ENCODE peak calls at places on chromosomes 12 and 14, in six cellular contexts. One of them, this sample, is unnamed.
A peak's percentile ranks its signal among the peaks of the same experiment; 100 is the strongest.

GRCh38 chr12:115049617-115050016 is 365.6 kb upstream of the TBX3 start:
- DNase-seq in AG10803: no peak
- DNase-seq in fibroblast of the aortic adventitia: peak; percentile 31
- DNase-seq in left lung: no peak
- DNase-seq in AG04450: no peak
- DNase-seq in tibial artery: no peak
- DNase-seq in this sample: peak; percentile 32

GRCh38 chr14:77681196-77682157 is 26.3 kb downstream of the ALKBH1 start:
- DNase-seq in AG10803: peak; percentile 37
- DNase-seq in fibroblast of the aortic adventitia: peak; percentile 13
- DNase-seq in left lung: no peak
- DNase-seq in AG04450: no peak
- DNase-seq in tibial artery: no peak
- DNase-seq in this sample: peak; percentile 35

GRCh38 chr14:95263527-95264231 is 56.0 kb downstream of the CLMN start:
- DNase-seq in AG10803: no peak
- DNase-seq in fibroblast of the aortic adventitia: no peak
- DNase-seq in left lung: no peak
- DNase-seq in AG04450: no peak
- DNase-seq in tibial artery: no peak
- DNase-seq in this sample: no peak

GRCh38 chr14:67934087-67934486 is 114.5 kb downstream of the RAD51B start:
- DNase-seq in AG10803: peak; percentile 85
- DNase-seq in fibroblast of the aortic adventitia: peak; percentile 93
- DNase-seq in left lung: no peak
- DNase-seq in AG04450: peak; percentile 55
- DNase-seq in tibial artery: no peak
- DNase-seq in this sample: peak; percentile 94

GRCh38 chr14:24172871-24173281 is 996 bp downstream of the REC8 start:
- DNase-seq in AG10803: no peak
- DNase-seq in fibroblast of the aortic adventitia: no peak
- DNase-seq in left lung: peak; percentile 73
- DNase-seq in AG04450: no peak
- DNase-seq in tibial artery: no peak
- DNase-seq in this sample: no peak

GRCh38 chr14:93994919-93995682 is 2.0 kb upstream of the CCDC197 start:
- DNase-seq in AG10803: peak; percentile 86
- DNase-seq in fibroblast of the aortic adventitia: peak; percentile 78
- DNase-seq in left lung: no peak
- DNase-seq in AG04450: peak; percentile 21
- DNase-seq in tibial artery: peak; percentile 62
- DNase-seq in this sample: no peak

GRCh38 chr14:47392351-47392750 is 283.1 kb downstream of the MDGA2 start:
- DNase-seq in AG10803: no peak
- DNase-seq in fibroblast of the aortic adventitia: no peak
- DNase-seq in left lung: no peak
- DNase-seq in AG04450: no peak
- DNase-seq in tibial artery: no peak
- DNase-seq in this sample: peak; percentile 83

GRCh38 chr12:73514672-73515071 is 1023.0 kb upstream of the ATXN7L3B start:
- DNase-seq in AG10803: no peak
- DNase-seq in fibroblast of the aortic adventitia: no peak
- DNase-seq in left lung: no peak
- DNase-seq in AG04450: no peak
- DNase-seq in tibial artery: no peak
- DNase-seq in this sample: no peak

GRCh38 chr14:104592292-104592672 is 12.3 kb downstream of the TMEM179 start:
- DNase-seq in AG10803: no peak
- DNase-seq in fibroblast of the aortic adventitia: no peak
- DNase-seq in left lung: no peak
- DNase-seq in AG04450: no peak
- DNase-seq in tibial artery: no peak
- DNase-seq in this sample: no peak

GRCh38 chr12:104376650-104377506 is 73.3 kb downstream of the EID3 start:
- DNase-seq in AG10803: peak; percentile 55
- DNase-seq in fibroblast of the aortic adventitia: no peak
- DNase-seq in left lung: no peak
- DNase-seq in AG04450: no peak
- DNase-seq in tibial artery: no peak
- DNase-seq in this sample: no peak

GRCh38 chr14:88189040-88189839 is 133.8 kb downstream of the KCNK10 start:
- DNase-seq in AG10803: peak; percentile 85
- DNase-seq in fibroblast of the aortic adventitia: peak; percentile 94
- DNase-seq in left lung: no peak
- DNase-seq in AG04450: peak; percentile 65
- DNase-seq in tibial artery: peak; percentile 85
- DNase-seq in this sample: peak; percentile 90

GRCh38 chr14:81220767-81221578 is at the start of gene GTF2A1:
- DNase-seq in AG10803: peak; percentile 95
- DNase-seq in fibroblast of the aortic adventitia: peak; percentile 96
- DNase-seq in left lung: peak; percentile 99
- DNase-seq in AG04450: peak; percentile 90
- DNase-seq in tibial artery: peak; percentile 94
- DNase-seq in this sample: peak; percentile 97

GRCh38 chr14:24935796-24936195 is 114.2 kb downstream of the STXBP6 start:
- DNase-seq in AG10803: peak; percentile 38
- DNase-seq in fibroblast of the aortic adventitia: no peak
- DNase-seq in left lung: no peak
- DNase-seq in AG04450: no peak
- DNase-seq in tibial artery: no peak
- DNase-seq in this sample: peak; percentile 52

GRCh38 chr14:90642239-90642717 is 174.0 kb downstream of the TTC7B start:
- DNase-seq in AG10803: peak; percentile 25
- DNase-seq in fibroblast of the aortic adventitia: no peak
- DNase-seq in left lung: no peak
- DNase-seq in AG04450: no peak
- DNase-seq in tibial artery: no peak
- DNase-seq in this sample: peak; percentile 59

GRCh38 chr12:24198070-24198469 is 248.6 kb upstream of the SOX5 start:
- DNase-seq in AG10803: no peak
- DNase-seq in fibroblast of the aortic adventitia: peak; percentile 11
- DNase-seq in left lung: no peak
- DNase-seq in AG04450: no peak
- DNase-seq in tibial artery: no peak
- DNase-seq in this sample: peak; percentile 60

GRCh38 chr12:50212071-50212467 is 44.9 kb upstream of the CERS5 start:
- DNase-seq in AG10803: no peak
- DNase-seq in fibroblast of the aortic adventitia: no peak
- DNase-seq in left lung: no peak
- DNase-seq in AG04450: no peak
- DNase-seq in tibial artery: no peak
- DNase-seq in this sample: no peak

GRCh38 chr12:82686223-82687019 is at the start of gene TMTC2:
- DNase-seq in AG10803: peak; percentile 81
- DNase-seq in fibroblast of the aortic adventitia: peak; percentile 89
- DNase-seq in left lung: peak; percentile 96
- DNase-seq in AG04450: peak; percentile 56
- DNase-seq in tibial artery: peak; percentile 89
- DNase-seq in this sample: peak; percentile 96
- TF ChIP-seq CTCF in AG10803: no peak
- TF ChIP-seq CTCF in fibroblast of the aortic adventitia: no peak
- TF ChIP-seq CTCF in left lung: no peak
- TF ChIP-seq CTCF in AG04450: no peak
- TF ChIP-seq CTCF in tibial artery: no peak
- TF ChIP-seq CTCF in this sample: no peak

GRCh38 chr12:75209782-75210138 is at the start of gene KCNC2:
- DNase-seq in AG10803: no peak
- DNase-seq in fibroblast of the aortic adventitia: no peak
- DNase-seq in left lung: no peak
- DNase-seq in AG04450: no peak
- DNase-seq in tibial artery: no peak
- DNase-seq in this sample: no peak

GRCh38 chr12:75207338-75208083 is 2.1 kb downstream of the KCNC2 start:
- DNase-seq in AG10803: no peak
- DNase-seq in fibroblast of the aortic adventitia: no peak
- DNase-seq in left lung: peak; percentile 66
- DNase-seq in AG04450: no peak
- DNase-seq in tibial artery: no peak
- DNase-seq in this sample: no peak

GRCh38 chr12:75205556-75205955 is 4.1 kb downstream of the KCNC2 start:
- DNase-seq in AG10803: no peak
- DNase-seq in fibroblast of the aortic adventitia: no peak
- DNase-seq in left lung: no peak
- DNase-seq in AG04450: no peak
- DNase-seq in tibial artery: no peak
- DNase-seq in this sample: no peak

GRCh38 chr12:75212072-75212471 is 2.4 kb upstream of the KCNC2 start:
- DNase-seq in AG10803: no peak
- DNase-seq in fibroblast of the aortic adventitia: no peak
- DNase-seq in left lung: no peak
- DNase-seq in AG04450: no peak
- DNase-seq in tibial artery: no peak
- DNase-seq in this sample: no peak

GRCh38 chr12:75208851-75209781 is 523 bp downstream of the KCNC2 start:
- DNase-seq in AG10803: peak; percentile 10
- DNase-seq in fibroblast of the aortic adventitia: peak; percentile 37
- DNase-seq in left lung: peak; percentile 68
- DNase-seq in AG04450: peak; percentile 1
- DNase-seq in tibial artery: no peak
- DNase-seq in this sample: peak; percentile 41
- H3K4me3 ChIP-seq in AG10803: no peak overlapping the region
- H3K4me3 ChIP-seq in fibroblast of the aortic adventitia: no peak overlapping the region
- H3K4me3 ChIP-seq in left lung: no peak overlapping the region
- H3K4me3 ChIP-seq in AG04450: no peak overlapping the region
- H3K4me3 ChIP-seq in tibial artery: no peak overlapping the region
- H3K4me3 ChIP-seq in this sample: no peak overlapping the region

DNA sequence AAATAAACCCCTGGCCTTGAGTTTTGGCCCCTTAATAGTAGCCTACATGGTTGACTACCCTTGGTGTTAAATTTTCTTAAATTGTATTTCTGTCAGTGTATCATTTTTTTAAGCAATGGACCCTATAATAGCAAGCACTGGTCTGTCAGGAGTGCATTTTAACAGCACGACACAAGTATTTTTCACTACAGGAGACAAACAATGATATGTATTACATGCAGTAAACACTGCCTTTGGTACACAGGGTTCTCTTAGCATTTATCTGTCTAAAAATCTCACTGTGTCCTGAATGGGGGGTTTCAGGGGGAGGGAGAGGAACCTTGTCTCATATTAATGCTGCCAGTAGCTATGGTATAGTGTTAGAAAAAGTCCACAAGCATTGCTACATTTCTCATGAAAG is 18.4 kb downstream of the LMO3 start:
- DNase-seq in AG10803: no peak
- DNase-seq in fibroblast of the aortic adventitia: no peak
- DNase-seq in left lung: no peak
- DNase-seq in AG04450: no peak
- DNase-seq in tibial artery: no peak
- DNase-seq in this sample: no peak
- TF ChIP-seq CTCF in AG10803: no peak
- TF ChIP-seq CTCF in fibroblast of the aortic adventitia: no peak
- TF ChIP-seq CTCF in left lung: no peak
- TF ChIP-seq CTCF in AG04450: no peak
- TF ChIP-seq CTCF in tibial artery: no peak
- TF ChIP-seq CTCF in this sample: no peak

DNA sequence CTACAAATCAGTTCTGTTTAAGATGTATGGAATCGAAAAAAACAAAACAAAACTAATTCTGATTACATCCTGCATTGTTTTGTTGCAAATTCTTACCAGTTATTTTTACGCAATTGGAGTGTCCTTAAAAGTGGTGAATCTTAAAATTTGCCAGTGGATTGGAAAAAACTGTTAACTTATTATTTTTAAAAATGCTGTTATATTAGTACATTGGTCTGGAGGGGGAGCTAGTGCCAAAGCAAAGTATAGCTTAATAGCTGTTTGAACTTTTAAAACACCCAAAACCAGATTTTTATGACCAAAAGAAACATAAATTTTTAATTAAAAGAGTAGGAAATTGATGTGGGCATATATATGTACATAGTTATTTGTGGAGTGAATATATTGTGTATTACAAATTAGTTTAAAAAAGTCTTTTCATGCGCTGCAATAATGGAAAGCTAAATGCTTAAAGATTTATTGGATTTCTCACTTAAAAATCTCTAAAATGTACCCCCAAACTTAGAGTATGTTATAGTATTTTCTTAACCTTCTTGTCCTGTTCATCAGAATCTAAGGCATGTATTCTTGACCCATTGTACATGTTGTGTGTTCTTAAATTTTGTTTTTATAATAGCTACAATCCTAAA is 2.5 kb downstream of the FUT8 start:
- DNase-seq in AG10803: peak; percentile 53
- DNase-seq in fibroblast of the aortic adventitia: peak; percentile 76
- DNase-seq in left lung: no peak
- DNase-seq in AG04450: peak; percentile 6
- DNase-seq in tibial artery: no peak
- DNase-seq in this sample: peak; percentile 68
- H3K4me3 ChIP-seq in AG10803: peak overlapping the region; percentile 82
- H3K4me3 ChIP-seq in fibroblast of the aortic adventitia: peak overlapping the region; percentile 75
- H3K4me3 ChIP-seq in left lung: no peak overlapping the region
- H3K4me3 ChIP-seq in AG04450: no peak overlapping the region
- H3K4me3 ChIP-seq in tibial artery: no peak overlapping the region
- H3K4me3 ChIP-seq in this sample: no peak overlapping the region

GRCh38 chr14:34039428-34040047 is 88.7 kb upstream of the EGLN3 start:
- DNase-seq in AG10803: no peak
- DNase-seq in fibroblast of the aortic adventitia: no peak
- DNase-seq in left lung: no peak
- DNase-seq in AG04450: no peak
- DNase-seq in tibial artery: no peak
- DNase-seq in this sample: no peak

GRCh38 chr14:34035934-34036250 is 85.0 kb upstream of the EGLN3 start:
- DNase-seq in AG10803: no peak
- DNase-seq in fibroblast of the aortic adventitia: no peak
- DNase-seq in left lung: no peak
- DNase-seq in AG04450: no peak
- DNase-seq in tibial artery: no peak
- DNase-seq in this sample: no peak

GRCh38 chr14:34040765-34041164 is 89.9 kb upstream of the EGLN3 start:
- DNase-seq in AG10803: no peak
- DNase-seq in fibroblast of the aortic adventitia: no peak
- DNase-seq in left lung: no peak
- DNase-seq in AG04450: no peak
- DNase-seq in tibial artery: no peak
- DNase-seq in this sample: no peak

GRCh38 chr14:34036319-34036761 is 85.5 kb upstream of the EGLN3 start:
- DNase-seq in AG10803: peak; percentile 5
- DNase-seq in fibroblast of the aortic adventitia: peak; percentile 58
- DNase-seq in left lung: no peak
- DNase-seq in AG04450: no peak
- DNase-seq in tibial artery: no peak
- DNase-seq in this sample: no peak

DNA sequence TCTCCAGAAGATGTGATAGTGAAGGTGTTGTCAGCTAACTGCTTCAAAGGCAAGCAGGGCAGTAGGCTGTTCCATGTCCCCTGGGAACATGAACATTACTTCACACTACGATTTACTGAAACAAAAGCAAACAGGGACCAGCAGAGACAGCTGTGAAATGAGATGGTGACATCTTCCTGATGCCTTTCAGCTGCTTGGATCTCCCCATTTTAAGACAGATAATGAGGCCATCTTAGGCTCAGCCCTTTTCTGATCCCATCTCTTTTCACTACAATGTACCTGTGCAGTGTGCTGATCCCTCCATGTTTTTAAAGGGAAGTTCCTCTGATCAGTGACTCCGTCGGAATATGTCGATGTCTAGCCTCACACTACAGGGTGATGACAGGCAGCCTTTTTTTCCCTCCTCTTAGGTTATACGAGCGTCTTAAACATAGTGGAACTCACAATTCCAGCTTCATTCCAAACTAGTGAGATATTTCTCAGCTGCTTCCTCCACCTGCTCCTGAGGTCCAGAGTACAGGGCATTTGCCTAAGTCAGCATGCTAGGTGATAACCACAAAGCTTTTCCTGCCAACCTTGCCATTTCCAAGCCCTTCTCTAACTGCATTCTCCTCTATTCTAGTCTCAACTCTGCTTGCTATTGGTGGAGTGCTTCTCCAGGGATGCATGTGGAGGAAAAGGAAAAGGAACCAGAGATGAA is 87.6 kb upstream of the EGLN3 start:
- DNase-seq in AG10803: no peak
- DNase-seq in fibroblast of the aortic adventitia: no peak
- DNase-seq in left lung: no peak
- DNase-seq in AG04450: no peak
- DNase-seq in tibial artery: no peak
- DNase-seq in this sample: no peak
- TF ChIP-seq CTCF in AG10803: no peak
- TF ChIP-seq CTCF in fibroblast of the aortic adventitia: no peak
- TF ChIP-seq CTCF in left lung: no peak
- TF ChIP-seq CTCF in AG04450: no peak
- TF ChIP-seq CTCF in tibial artery: no peak
- TF ChIP-seq CTCF in this sample: no peak

This sample was measured in choroid plexus epithelial cell.